ENCODE peak calls at places on chromosomes 5 and 9, in ten cellular contexts. P, H, V, O, X, B, D, U, W and E are unnamed samples.

GRCh38 chr9:96618209-96619108 is 1.2 kb downstream of the CDC14B start:
- DNase-seq in P (peak; percentile 48), H (peak; percentile 48), V (no peak), O (no peak), X (peak; percentile 45), B (peak; percentile 72), D (peak; percentile 50), U (peak; percentile 72), W (peak; percentile 67), E (no peak)

GRCh38 chr9:133836001-133836758 is 98.0 kb upstream of the SARDH start:
- DNase-seq in P (no peak), H (no peak), V (no peak), O (no peak), X (no peak), B (no peak), D (no peak), U (peak; percentile 71), W (no peak), E (no peak)

GRCh38 chr9:99056876-99057664 is 47.8 kb upstream of the TGFBR1 start:
- DNase-seq in P (no peak), H (peak; percentile 68), V (no peak), O (no peak), X (no peak), B (peak; percentile 95), D (no peak), U (no peak), W (no peak), E (no peak)

GRCh38 chr5:39189297-39189955 is 29.9 kb downstream of the FYB1 start:
- DNase-seq in P (no peak), H (no peak), V (no peak), O (no peak), X (no peak), B (no peak), D (no peak), U (no peak), W (no peak), E (no peak)

GRCh38 chr9:21047315-21047714 is 15.9 kb upstream of the HACD4 start:
- DNase-seq in P (no peak), H (no peak), V (no peak), O (no peak), X (no peak), B (no peak), D (no peak), U (no peak), W (no peak), E (no peak)

GRCh38 chr9:34179528-34180138 is 790 bp downstream of the UBAP1 start:
- DNase-seq in P (peak; percentile 58), H (peak; percentile 76), V (no peak), O (no peak), X (no peak), B (peak; percentile 73), D (no peak), U (no peak), W (no peak), E (no peak)

GRCh38 chr5:54663876-54664275 is 146.3 kb downstream of the SNX18 start:
- DNase-seq in P (no peak), H (peak; percentile 95), V (no peak), O (peak; percentile 46), X (peak; percentile 45), B (peak; percentile 77), D (no peak), U (no peak), W (peak; percentile 55), E (no peak)

GRCh38 chr9:95044731-95045508 is 272.6 kb downstream of the FANCC start:
- DNase-seq in P (peak; percentile 62), H (no peak), V (no peak), O (no peak), X (peak; percentile 54), B (peak; percentile 62), D (peak; percentile 60), U (peak; percentile 90), W (no peak), E (no peak)

GRCh38 chr5:36198281-36198680 is 43.4 kb downstream of the NADK2 start:
- DNase-seq in P (no peak), H (peak; percentile 60), V (no peak), O (no peak), X (no peak), B (no peak), D (no peak), U (no peak), W (no peak), E (no peak)

GRCh38 chr9:76464706-76465105 is 5.7 kb downstream of the GCNT1 start:
- DNase-seq in P (no peak), H (peak; percentile 44), V (no peak), O (no peak), X (no peak), B (no peak), D (no peak), U (no peak), W (no peak), E (no peak)

GRCh38 chr5:141330299-141331080 is at the start of gene PCDHGA1:
- DNase-seq in P (peak; percentile 57), H (peak; percentile 71), V (peak; percentile 25), O (no peak), X (no peak), B (no peak), D (no peak), U (no peak), W (no peak), E (no peak)

GRCh38 chr5:14155730-14156129 is 12.6 kb downstream of the TRIO start:
- DNase-seq in P (no peak), H (no peak), V (no peak), O (no peak), X (no peak), B (no peak), D (no peak), U (no peak), W (no peak), E (no peak)

GRCh38 chr5:14158890-14159666 is 15.9 kb downstream of the TRIO start:
- DNase-seq in P (no peak), H (no peak), V (no peak), O (no peak), X (no peak), B (no peak), D (no peak), U (no peak), W (no peak), E (no peak)

GRCh38 chr5:14156611-14157493 is 13.7 kb downstream of the TRIO start:
- DNase-seq in P (peak; percentile 70), H (peak; percentile 94), V (no peak), O (peak; percentile 63), X (no peak), B (peak; percentile 99), D (no peak), U (no peak), W (no peak), E (no peak)

GRCh38 chr5:14155075-14155474 is 11.9 kb downstream of the TRIO start:
- DNase-seq in P (no peak), H (no peak), V (no peak), O (no peak), X (no peak), B (no peak), D (no peak), U (no peak), W (no peak), E (peak; percentile 64)

DNA sequence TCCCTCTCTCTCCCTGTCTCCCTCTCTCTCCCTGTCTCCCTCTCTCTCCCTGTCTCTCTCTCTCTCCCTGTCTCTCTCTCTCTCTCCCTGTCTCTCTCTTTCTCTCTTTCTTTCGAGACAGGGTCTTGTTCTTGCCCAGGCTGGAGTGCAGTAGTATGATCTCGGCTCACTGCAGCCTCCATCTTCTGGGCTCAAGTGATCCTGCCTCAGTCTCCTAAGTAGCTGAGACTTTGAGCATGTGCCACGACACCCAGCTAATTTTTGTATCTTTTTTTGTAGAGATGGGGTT is 14.3 kb downstream of the TRIO start:
- DNase-seq in P (no peak), H (no peak), V (no peak), O (no peak), X (no peak), B (no peak), D (no peak), U (no peak), W (no peak), E (no peak)
- H3K4me3 ChIP-seq in P (no peak overlapping the region), H (peak overlapping the region; percentile 16), V (no peak overlapping the region), O (no peak overlapping the region), X (no peak overlapping the region), B (peak overlapping the region; percentile 64), D (no peak overlapping the region), U (no peak overlapping the region), W (no peak overlapping the region), E (no peak overlapping the region)

GRCh38 chr9:137256839-137257238 is 1.7 kb downstream of the NELFB start:
- DNase-seq in P (no peak), H (no peak), V (no peak), O (no peak), X (no peak), B (no peak), D (no peak), U (no peak), W (no peak), E (no peak)

GRCh38 chr9:137253717-137254623 is 1.2 kb upstream of the NELFB start:
- DNase-seq in P (no peak), H (no peak), V (no peak), O (no peak), X (no peak), B (peak; percentile 23), D (no peak), U (peak; percentile 69), W (no peak), E (no peak)

GRCh38 chr9:137256362-137256761 is 1.2 kb downstream of the NELFB start:
- DNase-seq in P (no peak), H (no peak), V (no peak), O (no peak), X (no peak), B (no peak), D (no peak), U (no peak), W (no peak), E (no peak)

GRCh38 chr9:137255448-137256114 is 454 bp downstream of the NELFB start:
- DNase-seq in P (no peak), H (peak; percentile 35), V (peak; percentile 39), O (no peak), X (no peak), B (peak; percentile 56), D (peak; percentile 79), U (no peak), W (no peak), E (no peak)

GRCh38 chr9:137254624-137255447 is at the start of gene NELFB:
- DNase-seq in P (peak; percentile 98), H (peak; percentile 87), V (peak; percentile 91), O (peak; percentile 90), X (peak; percentile 97), B (peak; percentile 81), D (peak; percentile 94), U (peak; percentile 100), W (peak; percentile 97), E (peak; percentile 40)
- H3K4me3 ChIP-seq in P (peak within 1 kb of the TSS; percentile 93), H (peak within 1 kb of the TSS; percentile 84), V (peak within 1 kb of the TSS; percentile 100), O (peak within 1 kb of the TSS; percentile 97), X (peak within 1 kb of the TSS; percentile 100), B (peak within 1 kb of the TSS; percentile 97), D (peak within 1 kb of the TSS; percentile 100), U (peak within 1 kb of the TSS; percentile 97), W (peak within 1 kb of the TSS; percentile 83), E (peak within 1 kb of the TSS; percentile 89)

GRCh38 chr5:134006119-134006514 is 1.3 kb upstream of the VDAC1 start:
- DNase-seq in P (no peak), H (no peak), V (no peak), O (no peak), X (no peak), B (no peak), D (no peak), U (peak; percentile 66), W (no peak), E (no peak)
- H3K4me3 ChIP-seq in P (peak overlapping the region; percentile 90), H (peak overlapping the region; percentile 75), V (peak overlapping the region; percentile 92), O (no peak overlapping the region), X (peak overlapping the region; percentile 78), B (peak overlapping the region; percentile 91), D (peak overlapping the region; percentile 88), U (peak overlapping the region; percentile 88), W (peak overlapping the region; percentile 84), E (no peak overlapping the region)

GRCh38 chr5:180069589-180070247 is 1.8 kb downstream of the RNF130 start:
- DNase-seq in P (no peak), H (no peak), V (peak; percentile 36), O (no peak), X (no peak), B (peak; percentile 33), D (peak; percentile 60), U (no peak), W (peak; percentile 67), E (no peak)
- H3K4me3 ChIP-seq in P (peak overlapping the region; percentile 97), H (peak overlapping the region; percentile 70), V (no peak overlapping the region), O (no peak overlapping the region), X (peak overlapping the region; percentile 93), B (peak overlapping the region; percentile 83), D (peak overlapping the region; percentile 94), U (peak overlapping the region; percentile 93), W (peak overlapping the region; percentile 74), E (no peak overlapping the region)